ENCODE peak calls at places on chromosome 14, in seven cellular contexts. O, D, V, I, E, J and R are unnamed samples.

GRCh38 chr14:93619176-93619793 is 169.0 kb downstream of the PRIMA1 start:
- DNase-seq in O (no peak), D (peak; percentile 31), V (no peak), I (peak; percentile 6), E (peak; percentile 61), J (no peak), R (peak; percentile 16)

GRCh38 chr14:94051115-94051514 is 25.0 kb downstream of the OTUB2 start:
- DNase-seq in O (peak; percentile 68), D (peak; percentile 45), V (no peak), I (no peak), E (peak; percentile 50), J (no peak), R (no peak)

GRCh38 chr14:62162998-62163589 is 400.9 kb downstream of the SNAPC1 start:
- DNase-seq in O (no peak), D (no peak), V (no peak), I (peak; percentile 4), E (peak; percentile 66), J (no peak), R (no peak)

GRCh38 chr14:63896278-63896720 is 43.5 kb downstream of the SYNE2 start:
- DNase-seq in O (no peak), D (peak; percentile 76), V (no peak), I (no peak), E (peak; percentile 56), J (no peak), R (peak; percentile 71)

GRCh38 chr14:73833530-73834257 is 17.9 kb upstream of the PTGR2 start:
- DNase-seq in O (peak; percentile 60), D (no peak), V (no peak), I (no peak), E (peak; percentile 60), J (no peak), R (peak; percentile 59)

GRCh38 chr14:22047105-22047504 is 373.5 kb upstream of the OR4E1 start:
- DNase-seq in O (no peak), D (no peak), V (no peak), I (peak; percentile 58), E (no peak), J (no peak), R (no peak)

GRCh38 chr14:63045612-63046320 is 508 bp upstream of the KCNH5 start:
- DNase-seq in O (peak; percentile 33), D (no peak), V (peak; percentile 68), I (no peak), E (peak; percentile 57), J (peak; percentile 41), R (no peak)

GRCh38 chr14:87149583-87150354 is 843.2 kb downstream of the GALC start:
- DNase-seq in O (no peak), D (no peak), V (no peak), I (no peak), E (peak; percentile 69), J (no peak), R (no peak)

GRCh38 chr14:105945891-105946290 is 419.5 kb downstream of the TMEM121 start:
- DNase-seq in O (no peak), D (no peak), V (no peak), I (no peak), E (no peak), J (no peak), R (no peak)

GRCh38 chr14:79573486-79573885 is 637.8 kb downstream of the DIO2 start:
- DNase-seq in O (no peak), D (no peak), V (no peak), I (no peak), E (no peak), J (no peak), R (no peak)

GRCh38 chr14:34628681-34629135 is 1.2 kb downstream of the SNX6 start:
- DNase-seq in O (peak; percentile 37), D (peak; percentile 37), V (no peak), I (no peak), E (peak; percentile 25), J (no peak), R (no peak)

GRCh38 chr14:102819176-102819628 is 42.0 kb downstream of the TRAF3 start:
- DNase-seq in O (no peak), D (peak; percentile 49), V (no peak), I (no peak), E (no peak), J (no peak), R (no peak)

GRCh38 chr14:64235652-64236640 is 58.2 kb downstream of the ESR2 start:
- DNase-seq in O (no peak), D (no peak), V (no peak), I (no peak), E (no peak), J (no peak), R (no peak)

GRCh38 chr14:54299393-54300363 is 97.1 kb upstream of the CDKN3 start:
- DNase-seq in O (peak; percentile 42), D (no peak), V (no peak), I (no peak), E (no peak), J (no peak), R (no peak)

GRCh38 chr14:91396959-91397815 is 20.4 kb downstream of the CCDC88C start:
- DNase-seq in O (no peak), D (peak; percentile 72), V (no peak), I (peak; percentile 36), E (no peak), J (peak; percentile 67), R (peak; percentile 42)

GRCh38 chr14:100065942-100066574 is 836 bp downstream of the EVL start:
- DNase-seq in O (no peak), D (peak; percentile 41), V (no peak), I (peak; percentile 82), E (no peak), J (no peak), R (no peak)

GRCh38 chr14:23575086-23575485 is 3.5 kb downstream of the JPH4 start:
- DNase-seq in O (no peak), D (peak; percentile 14), V (no peak), I (no peak), E (no peak), J (no peak), R (no peak)

GRCh38 chr14:93717222-93717967 is 70.9 kb downstream of the PRIMA1 start:
- DNase-seq in O (no peak), D (no peak), V (no peak), I (no peak), E (no peak), J (no peak), R (no peak)

GRCh38 chr14:79487632-79488031 is 723.7 kb downstream of the DIO2 start:
- DNase-seq in O (no peak), D (no peak), V (no peak), I (no peak), E (no peak), J (no peak), R (no peak)

GRCh38 chr14:45089813-45090212 is 5.9 kb downstream of the PRPF39 start:
- DNase-seq in O (no peak), D (no peak), V (no peak), I (no peak), E (peak; percentile 31), J (no peak), R (no peak)

GRCh38 chr14:101250948-101251811 is 310.1 kb upstream of the DIO3 start:
- DNase-seq in O (no peak), D (no peak), V (no peak), I (no peak), E (no peak), J (peak; percentile 28), R (no peak)

GRCh38 chr14:40464531-40464930 is 1032.3 kb upstream of the FBXO33 start:
- DNase-seq in O (no peak), D (no peak), V (no peak), I (no peak), E (no peak), J (no peak), R (no peak)

GRCh38 chr14:62592877-62593276 is 452.4 kb downstream of the KCNH5 start:
- DNase-seq in O (no peak), D (no peak), V (no peak), I (no peak), E (no peak), J (no peak), R (no peak)

GRCh38 chr14:68539311-68539737 is 253.5 kb downstream of the ZFP36L1 start:
- DNase-seq in O (peak; percentile 63), D (no peak), V (no peak), I (no peak), E (no peak), J (no peak), R (peak; percentile 64)

GRCh38 chr14:63922696-63923421 is 70.1 kb downstream of the SYNE2 start:
- DNase-seq in O (no peak), D (peak; percentile 75), V (no peak), I (no peak), E (no peak), J (peak; percentile 49), R (no peak)

GRCh38 chr14:93925374-93925895 is 1.7 kb upstream of the FAM181A start:
- DNase-seq in O (no peak), D (no peak), V (no peak), I (no peak), E (no peak), J (no peak), R (no peak)

GRCh38 chr14:94961761-94962575 is 192.1 kb upstream of the GSC start:
- DNase-seq in O (no peak), D (no peak), V (no peak), I (no peak), E (no peak), J (no peak), R (no peak)

GRCh38 chr14:65551019-65551643 is 138.6 kb downstream of the FUT8 start:
- DNase-seq in O (no peak), D (no peak), V (no peak), I (no peak), E (no peak), J (no peak), R (no peak)

GRCh38 chr14:92510972-92511371 is 2.6 kb upstream of the RIN3 start:
- DNase-seq in O (no peak), D (no peak), V (no peak), I (no peak), E (no peak), J (no peak), R (no peak)

GRCh38 chr14:100317897-100318808 is 5.0 kb upstream of the SLC25A47 start:
- DNase-seq in O (peak; percentile 91), D (peak; percentile 74), V (peak; percentile 94), I (peak; percentile 56), E (peak; percentile 93), J (peak; percentile 84), R (peak; percentile 82)

GRCh38 chr14:91308337-91308736 is 63.8 kb upstream of the GPR68 start:
- DNase-seq in O (no peak), D (no peak), V (no peak), I (no peak), E (no peak), J (no peak), R (no peak)

GRCh38 chr14:104044016-104044415 is 41.5 kb upstream of the ASPG start:
- DNase-seq in O (no peak), D (no peak), V (no peak), I (no peak), E (no peak), J (no peak), R (no peak)

GRCh38 chr14:33556382-33557121 is 394.3 kb downstream of the EGLN3 start:
- DNase-seq in O (no peak), D (no peak), V (no peak), I (no peak), E (peak; percentile 6), J (no peak), R (no peak)

GRCh38 chr14:98900721-98901272 is 371.2 kb downstream of the BCL11B start:
- DNase-seq in O (no peak), D (no peak), V (peak; percentile 36), I (no peak), E (no peak), J (no peak), R (no peak)

GRCh38 chr14:60197629-60198318 is 32.6 kb upstream of the DHRS7 start:
- DNase-seq in O (no peak), D (no peak), V (no peak), I (peak; percentile 36), E (no peak), J (no peak), R (no peak)

GRCh38 chr14:21087294-21088091 is 11.0 kb downstream of the ZNF219 start:
- DNase-seq in O (peak; percentile 42), D (no peak), V (peak; percentile 85), I (peak; percentile 34), E (peak; percentile 69), J (no peak), R (peak; percentile 69)

GRCh38 chr14:100891051-100891450 is 12.5 kb downstream of the RTL1 start:
- DNase-seq in O (peak; percentile 7), D (peak; percentile 9), V (peak; percentile 38), I (no peak), E (no peak), J (peak; percentile 24), R (no peak)

GRCh38 chr14:103298620-103299019 is 35.4 kb upstream of the EIF5 start:
- DNase-seq in O (no peak), D (no peak), V (peak; percentile 11), I (peak; percentile 22), E (no peak), J (no peak), R (no peak)